ENCODE peak calls at places on chromosomes 16 and 17, in six cellular contexts. P, O, T, E, W and U are unnamed samples.

GRCh38 chr17:40063034-40063765 is 435 bp downstream of the THRA start:
- DNase-seq in P (no peak), O (peak), E (no peak), W (peak), T (no peak), U (peak)

GRCh38 chr16:68072038-68072695 is 13.0 kb upstream of the NFATC3 start:
- DNase-seq in P (no peak), E (no peak), O (peak), W (peak), T (peak), U (peak)

GRCh38 chr16:14553447-14553846 is 76.6 kb downstream of the PARN start:
- DNase-seq in P (no peak), E (no peak), T (no peak), O (no peak), W (no peak), U (no peak)

GRCh38 chr16:84795338-84796053 is 24.3 kb upstream of the CRISPLD2 start:
- DNase-seq in W (peak), E (peak), O (no peak), T (no peak), P (no peak), U (peak)

GRCh38 chr16:71489122-71489521 is at the start of gene ZNF19:
- DNase-seq in T (no peak), E (no peak), W (no peak), O (no peak), P (no peak), U (no peak)

GRCh38 chr16:58435779-58436178 is 43.5 kb downstream of the GINS3 start:
- DNase-seq in O (no peak), W (no peak), E (no peak), P (no peak), T (no peak), U (no peak)

GRCh38 chr17:67431210-67432015 is 54.3 kb downstream of the PITPNC1 start:
- DNase-seq in T (peak), P (no peak), W (no peak), E (no peak), O (no peak), U (no peak)

GRCh38 chr17:63537991-63538692 is 12.1 kb upstream of the DCAF7 start:
- DNase-seq in O (peak), W (no peak), T (no peak), P (no peak), E (no peak), U (peak)

GRCh38 chr17:80866050-80866793 is 125.4 kb upstream of the CHMP6 start:
- DNase-seq in T (no peak), W (peak), O (peak), P (no peak), E (peak), U (peak)

GRCh38 chr16:67641779-67642708 is 2.9 kb upstream of the CARMIL2 start:
- DNase-seq in W (peak), T (no peak), O (no peak), P (peak), E (peak), U (no peak)

GRCh38 chr16:77297996-77298637 is 98.9 kb downstream of the SYCE1L start:
- DNase-seq in T (no peak), P (no peak), W (no peak), O (no peak), E (no peak), U (no peak)

GRCh38 chr16:3187798-3188674 is at the start of gene OR1F1:
- DNase-seq in O (peak), W (no peak), T (peak), E (no peak), P (peak), U (peak)

GRCh38 chr16:84999200-84999599 is 12.1 kb downstream of the ZDHHC7 start:
- DNase-seq in W (no peak), T (no peak), O (no peak), P (no peak), E (no peak), U (no peak)

GRCh38 chr17:57617218-57617617 is 127.9 kb downstream of the CCDC182 start:
- DNase-seq in W (no peak), T (no peak), E (no peak), P (no peak), O (no peak), U (no peak)

GRCh38 chr17:68600123-68600880 is 865 bp downstream of the FAM20A start:
- DNase-seq in W (peak), O (no peak), P (no peak), E (peak), T (no peak), U (no peak)

GRCh38 chr16:50778284-50779163 is 36.6 kb downstream of the CYLD start:
- DNase-seq in E (no peak), O (no peak), P (no peak), T (no peak), W (no peak), U (no peak)

GRCh38 chr16:59195242-59195641 is 461.1 kb upstream of the GOT2 start:
- DNase-seq in P (no peak), W (no peak), E (no peak), O (no peak), T (no peak), U (no peak)

GRCh38 chr17:4919511-4920047 is 12.5 kb upstream of the GP1BA start:
- DNase-seq in O (no peak), W (no peak), T (no peak), E (no peak), P (no peak), U (no peak)

GRCh38 chr17:69880591-69881112 is 194.4 kb upstream of the KCNJ16 start:
- DNase-seq in T (no peak), E (no peak), P (no peak), O (no peak), W (no peak), U (no peak)

GRCh38 chr16:50547340-50547865 is 793 bp upstream of the NKD1 start:
- DNase-seq in O (peak), E (no peak), W (peak), T (no peak), P (no peak), U (peak)

GRCh38 chr16:54462151-54462651 is 175.6 kb upstream of the IRX3 start:
- DNase-seq in E (no peak), P (no peak), T (no peak), W (no peak), O (no peak), U (no peak)

GRCh38 chr17:81027591-81028505 is 7.1 kb upstream of the BAIAP2 start:
- DNase-seq in O (no peak), E (no peak), T (no peak), P (no peak), W (peak), U (peak)

GRCh38 chr17:3594976-3595375 is 14.2 kb downstream of the TRPV1 start:
- DNase-seq in P (no peak), T (no peak), O (no peak), E (no peak), W (no peak), U (no peak)

GRCh38 chr16:68646948-68647659 is 2.0 kb downstream of the CDH3 start:
- DNase-seq in P (no peak), W (no peak), O (no peak), E (no peak), T (no peak), U (no peak)

GRCh38 chr17:19370493-19370960 is 7.8 kb upstream of the MAPK7 start:
- DNase-seq in W (no peak), T (no peak), O (no peak), P (no peak), E (peak), U (peak)

GRCh38 chr16:11170201-11170600 is 85.8 kb downstream of the SOCS1 start:
- DNase-seq in E (no peak), P (no peak), T (no peak), W (no peak), O (no peak), U (no peak)

GRCh38 chr16:964696-965395 is 5.9 kb downstream of the LMF1 start:
- DNase-seq in T (no peak), P (no peak), E (no peak), W (no peak), O (no peak), U (no peak)

GRCh38 chr17:66540131-66540781 is 237.8 kb downstream of the PRKCA start:
- DNase-seq in P (peak), T (no peak), O (no peak), E (peak), W (peak), U (no peak)

GRCh38 chr17:1870592-1870991 is 40.8 kb downstream of the RPA1 start:
- DNase-seq in E (no peak), P (no peak), O (no peak), T (no peak), W (no peak), U (no peak)

GRCh38 chr16:57284206-57284951 is at the start of gene PLLP:
- DNase-seq in W (no peak), O (peak), P (peak), T (no peak), E (no peak), U (peak)

GRCh38 chr17:66975614-66976378 is 11.3 kb downstream of the CACNG4 start:
- DNase-seq in P (no peak), T (peak), O (peak), E (no peak), W (no peak), U (no peak)

GRCh38 chr16:55668337-55669281 is 12.8 kb downstream of the SLC6A2 start:
- DNase-seq in P (no peak), W (peak), E (no peak), O (no peak), T (peak), U (no peak)

GRCh38 chr17:37098910-37099664 is 150.3 kb downstream of the AATF start:
- DNase-seq in W (no peak), P (no peak), T (peak), E (no peak), O (no peak), U (no peak)

GRCh38 chr16:80816372-80816771 is 12.0 kb upstream of the CDYL2 start:
- DNase-seq in P (no peak), O (no peak), E (no peak), T (no peak), W (no peak), U (no peak)

GRCh38 chr17:37359682-37360188 is 16.1 kb upstream of the C17orf78 start:
- DNase-seq in O (no peak), T (peak), W (no peak), E (no peak), P (no peak), U (no peak)

GRCh38 chr16:87610026-87610425 is 7.7 kb downstream of the JPH3 start:
- DNase-seq in O (no peak), P (no peak), W (no peak), T (no peak), E (no peak), U (no peak)

GRCh38 chr17:30393491-30393890 is 14.8 kb downstream of the CPD start:
- DNase-seq in T (no peak), O (no peak), P (no peak), E (no peak), W (no peak), U (no peak)

GRCh38 chr17:70642059-70642458 is 472.7 kb downstream of the KCNJ2 start:
- DNase-seq in O (no peak), T (no peak), E (no peak), P (no peak), W (no peak), U (no peak)

GRCh38 chr17:78367193-78367592 is 7.3 kb upstream of the SOCS3 start:
- DNase-seq in W (no peak), T (no peak), E (no peak), O (no peak), P (no peak), U (no peak)
- H3K27ac ChIP-seq in W (no peak), T (no peak), E (no peak), O (no peak), P (no peak), U (no peak)

GRCh38 chr16:8678068-8678927 is 3.9 kb downstream of the ABAT start:
- DNase-seq in E (no peak), W (no peak), T (peak), O (no peak), P (no peak), U (no peak)
- H3K27ac ChIP-seq in E (no peak), W (no peak), T (no peak), O (no peak), P (no peak), U (no peak)

GRCh38 chr17:27348196-27348595 is 54.3 kb downstream of the WSB1 start:
- DNase-seq in O (no peak), P (no peak), E (no peak), T (no peak), W (no peak), U (no peak)
- H3K27ac ChIP-seq in O (no peak), P (no peak), E (peak), T (no peak), W (peak), U (no peak)

DNA sequence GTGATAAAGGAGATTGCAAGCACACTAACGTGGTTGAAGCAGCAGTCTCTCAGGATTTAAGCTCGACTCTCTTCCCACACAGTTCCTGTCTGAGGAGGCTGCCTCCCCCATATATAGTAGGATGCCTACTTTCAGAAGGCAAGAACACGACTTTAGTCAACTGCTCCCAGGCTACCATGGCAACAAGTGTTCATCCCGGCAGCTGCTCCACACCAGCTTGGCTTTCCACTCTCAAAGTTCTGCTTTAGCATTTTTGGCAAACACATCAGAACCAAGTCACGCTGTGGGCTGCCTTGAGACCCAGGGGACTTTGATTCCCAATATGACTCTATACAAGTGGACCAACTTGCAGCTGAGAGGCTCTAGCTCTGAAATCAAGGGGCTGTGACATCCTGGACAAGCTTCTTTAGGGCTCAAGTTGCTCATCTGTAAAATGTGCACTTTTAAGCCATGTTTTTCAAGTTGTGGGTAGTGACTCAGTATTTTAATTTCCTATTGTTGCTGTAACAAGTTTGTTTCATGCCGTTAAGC is 16.5 kb downstream of the ZP2 start:
- DNase-seq in O (no peak), P (peak), E (no peak), W (no peak), T (peak), U (no peak)
- H3K27ac ChIP-seq in O (no peak), P (peak), E (no peak), W (no peak), T (no peak), U (no peak)

DNA sequence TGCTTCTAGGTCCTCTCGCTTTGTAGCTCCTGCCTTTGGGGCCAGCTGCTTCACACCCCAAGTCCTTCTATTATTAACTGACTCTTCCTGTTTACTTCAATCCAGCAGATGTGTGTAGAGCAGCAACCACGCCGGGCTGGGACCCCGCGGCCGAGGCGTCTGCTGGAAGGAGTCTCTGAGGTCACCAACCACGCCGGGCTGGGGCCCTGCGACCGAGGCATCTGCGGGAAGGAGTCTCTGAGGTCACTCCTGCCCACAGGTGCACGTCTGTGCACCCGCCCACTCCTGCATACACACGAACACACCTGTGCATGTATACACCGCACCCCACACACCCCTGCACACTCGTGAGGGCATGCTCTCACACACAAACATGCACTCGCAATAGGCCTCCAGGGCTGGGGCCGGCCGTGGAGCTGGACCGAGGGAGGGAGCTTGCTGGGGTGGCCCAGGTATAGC is 7.8 kb upstream of the TEX19 start:
- DNase-seq in E (no peak), T (no peak), O (no peak), W (no peak), P (no peak), U (peak)
- H3K27ac ChIP-seq in E (no peak), T (no peak), O (no peak), W (no peak), P (no peak), U (no peak)

GRCh38 chr17:60905709-60906108 is 228.1 kb downstream of the BCAS3 start:
- DNase-seq in P (no peak), W (no peak), O (no peak), T (no peak), E (no peak), U (no peak)
- H3K27ac ChIP-seq in P (no peak), W (no peak), O (no peak), T (no peak), E (no peak), U (no peak)